ENCODE peak calls at places on chromosomes 4 and X, in seven cellular contexts. L is sciatic nerve; G is mucosa of descending colon; J is left lung; U is HepG2; S is omental fat pad; P is activated CD8-positive, alpha-beta T cell treated with anti-CD3 and anti-CD28 coated beads, Interleukin-2, amount 10 ng/mL, durations not matched to agents 7 days and 5 days. H is an unnamed sample.

GRCh38 chrX:151393514-151393913 is 3.5 kb upstream of the VMA21 start:
- ATAC-seq in P (peak; percentile 65), L (no peak), G (no peak), U (no peak), S (no peak), J (no peak), H (no peak)

GRCh38 chr4:155759372-155760252 is 791 bp downstream of the GUCY1B1 start:
- ATAC-seq in J (peak; percentile 69), S (peak; percentile 57), L (peak; percentile 59), U (peak; percentile 22), G (peak; percentile 49), P (peak; percentile 25), H (peak; percentile 31)

GRCh38 chr4:13982008-13982407 is 354.5 kb upstream of the BOD1L1 start:
- ATAC-seq in G (no peak), S (no peak), L (no peak), J (no peak), P (no peak), U (no peak), H (no peak)

GRCh38 chr4:86872135-86872534 is 20.1 kb downstream of the C4orf36 start:
- ATAC-seq in J (no peak), S (no peak), L (peak; percentile 57), P (no peak), U (no peak), G (no peak), H (no peak)

GRCh38 chrX:20515841-20516461 is 249.2 kb upstream of the RPS6KA3 start:
- ATAC-seq in U (no peak), L (no peak), P (peak; percentile 92), G (peak; percentile 90), J (peak; percentile 88), S (peak; percentile 24), H (no peak)

GRCh38 chr4:48337726-48338125 is 3.6 kb upstream of the SLAIN2 start:
- ATAC-seq in U (no peak), J (no peak), L (no peak), P (no peak), S (no peak), G (no peak), H (no peak)

GRCh38 chrX:150543230-150544155 is 24.9 kb upstream of the MTM1 start:
- ATAC-seq in J (no peak), S (no peak), U (no peak), P (no peak), G (no peak), L (no peak), H (no peak)

GRCh38 chr4:122700178-122700725 is 32.3 kb upstream of the BBS12 start:
- ATAC-seq in J (peak; percentile 66), U (peak; percentile 78), P (no peak), L (peak; percentile 30), S (peak; percentile 98), G (peak; percentile 95), H (peak; percentile 65)

GRCh38 chrX:54785901-54786300 is 12.2 kb downstream of the ITIH6 start:
- ATAC-seq in U (peak; percentile 79), P (no peak), S (no peak), L (no peak), J (no peak), G (peak; percentile 25), H (no peak)

GRCh38 chr4:102493794-102494193 is 7.4 kb upstream of the NFKB1 start:
- ATAC-seq in U (no peak), G (peak; percentile 92), L (no peak), S (no peak), P (peak; percentile 33), J (peak; percentile 89), H (no peak)

GRCh38 chr4:146153964-146154536 is 21.5 kb upstream of the LSM6 start:
- ATAC-seq in G (no peak), P (no peak), U (no peak), J (no peak), L (no peak), S (no peak), H (no peak)

GRCh38 chrX:37468111-37468739 is 103.2 kb upstream of the LANCL3 start:
- ATAC-seq in U (no peak), G (no peak), J (no peak), S (no peak), L (no peak), P (no peak), H (no peak)

GRCh38 chr4:123235431-123235830 is 161.2 kb upstream of the SPRY1 start:
- ATAC-seq in S (no peak), P (no peak), U (no peak), L (no peak), G (no peak), J (peak; percentile 89), H (no peak)

GRCh38 chr4:26218677-26219181 is 102.1 kb upstream of the RBPJ start:
- ATAC-seq in U (peak; percentile 44), G (peak; percentile 28), J (peak; percentile 23), L (peak; percentile 55), S (no peak), P (no peak), H (peak; percentile 18)

GRCh38 chrX:74242484-74243138 is 61.4 kb upstream of the ZCCHC13 start:
- ATAC-seq in L (peak; percentile 48), P (no peak), J (no peak), G (peak; percentile 44), U (peak; percentile 84), S (no peak), H (peak; percentile 57)

GRCh38 chrX:17377047-17377692 is 2.2 kb downstream of the NHS start:
- ATAC-seq in U (no peak), P (no peak), S (peak; percentile 64), J (peak; percentile 29), L (peak; percentile 74), G (peak; percentile 58), H (peak; percentile 59)

GRCh38 chr4:75180790-75181776 is 248.2 kb downstream of the PARM1 start:
- ATAC-seq in S (no peak), L (no peak), P (no peak), U (peak; percentile 93), J (peak; percentile 36), G (peak; percentile 82), H (no peak)

GRCh38 chr4:76709454-76709853 is 188.5 kb downstream of the SOWAHB start:
- ATAC-seq in S (peak; percentile 17), U (no peak), L (peak; percentile 42), J (peak; percentile 77), P (no peak), G (no peak), H (peak; percentile 86)

GRCh38 chrX:46185923-46186810 is 359.1 kb downstream of the ZNF674 start:
- ATAC-seq in J (no peak), L (no peak), P (no peak), G (no peak), U (peak; percentile 48), S (no peak), H (no peak)

H was measured in gastroesophageal sphincter.